ENCODE peak calls at places on chromosomes 6 and 20, in seven cellular contexts. B is HEK293T, G is amygdala, H is ACHN, P is AG09319, W is hepatocyte, V is iPS-NIHi11. E is an unnamed sample.

GRCh38 chr6:15876406-15876805 is 213.6 kb upstream of the DTNBP1 start:
- DNase-seq in W (peak), P (no peak), H (no peak), B (no peak), G (no peak), V (no peak), E (peak)

GRCh38 chr6:112352607-112353006 is 5.5 kb downstream of the RFPL4B start:
- DNase-seq in G (no peak), P (no peak), W (no peak), V (no peak), H (no peak), B (no peak), E (no peak)

GRCh38 chr20:49821850-49822249 is 9.2 kb downstream of the SLC9A8 start:
- DNase-seq in W (no peak), G (no peak), P (peak), B (no peak), V (no peak), H (peak), E (no peak)

GRCh38 chr20:48815537-48815936 is 12.3 kb downstream of the PREX1 start:
- DNase-seq in W (no peak), V (no peak), G (no peak), P (no peak), H (no peak), B (no peak), E (no peak)

GRCh38 chr6:16759181-16759645 is 2.0 kb downstream of the ATXN1 start:
- DNase-seq in H (no peak), G (no peak), P (no peak), B (no peak), V (no peak), W (peak), E (no peak)

GRCh38 chr6:151060096-151060741 is 179.5 kb upstream of the AKAP12 start:
- DNase-seq in W (peak), G (no peak), P (peak), H (peak), V (no peak), B (no peak), E (peak)

GRCh38 chr6:10521104-10521808 is at the start of gene GCNT2:
- DNase-seq in B (peak), V (peak), P (no peak), W (peak), G (no peak), H (peak), E (peak)

GRCh38 chr6:95094751-95095150 is 482.6 kb upstream of the MANEA start:
- DNase-seq in W (peak), B (no peak), P (no peak), V (no peak), G (no peak), H (peak), E (peak)

GRCh38 chr6:125123051-125123450 is 30.5 kb upstream of the TPD52L1 start:
- DNase-seq in H (no peak), G (no peak), B (no peak), V (no peak), W (no peak), P (no peak), E (no peak)

GRCh38 chr6:28707387-28708282 is 182.0 kb downstream of the GPX5 start:
- DNase-seq in W (no peak), H (no peak), P (no peak), B (no peak), G (no peak), V (no peak), E (no peak)

GRCh38 chr6:3501826-3502505 is 45.1 kb upstream of the SLC22A23 start:
- DNase-seq in G (no peak), H (no peak), V (no peak), P (no peak), W (no peak), B (no peak), E (no peak)

GRCh38 chr20:50191566-50192363 is 1.1 kb downstream of the CEBPB start:
- DNase-seq in H (peak), B (peak), V (peak), W (peak), P (no peak), G (no peak), E (no peak)

GRCh38 chr20:6956056-6956455 is 188.6 kb downstream of the BMP2 start:
- DNase-seq in P (no peak), G (no peak), H (no peak), V (no peak), W (no peak), B (no peak), E (no peak)

GRCh38 chr6:136201735-136202134 is 48.4 kb downstream of the MTFR2 start:
- DNase-seq in G (no peak), V (no peak), B (no peak), W (no peak), H (no peak), P (no peak), E (no peak)

GRCh38 chr20:7492257-7492656 is 448.0 kb downstream of the HAO1 start:
- DNase-seq in B (no peak), G (no peak), P (no peak), H (no peak), V (no peak), W (no peak), E (no peak)

E was measured in epithelial cell of prostate.